ENCODE peak calls at places on chromosomes 11 and 22, in four cellular contexts. One of them, this sample, is unnamed.

GRCh38 chr22:36486619-36487384 is 5.4 kb upstream of the TXN2 start:
- DNase-seq in ACHN: peak; percentile 40
- DNase-seq in activated gamma-delta T cell treated with Interleukin-2 at 50 U/mL for 16 hours: peak; percentile 65
- DNase-seq in substantia nigra: no peak
- DNase-seq in this sample: no peak

GRCh38 chr22:26406118-26406517 is 22.9 kb upstream of the ASPHD2 start:
- DNase-seq in ACHN: no peak
- DNase-seq in activated gamma-delta T cell treated with Interleukin-2 at 50 U/mL for 16 hours: no peak
- DNase-seq in substantia nigra: no peak
- DNase-seq in this sample: peak; percentile 96

GRCh38 chr11:83221694-83222093 is 28.2 kb downstream of the ANKRD42 start:
- DNase-seq in ACHN: no peak
- DNase-seq in activated gamma-delta T cell treated with Interleukin-2 at 50 U/mL for 16 hours: no peak
- DNase-seq in substantia nigra: no peak
- DNase-seq in this sample: no peak

GRCh38 chr11:121687961-121688566 is 235.3 kb upstream of the SORL1-AS1 start:
- DNase-seq in ACHN: no peak
- DNase-seq in activated gamma-delta T cell treated with Interleukin-2 at 50 U/mL for 16 hours: no peak
- DNase-seq in substantia nigra: no peak
- DNase-seq in this sample: peak; percentile 78

GRCh38 chr11:27812341-27812740 is 112.1 kb upstream of the BDNF start:
- DNase-seq in ACHN: no peak
- DNase-seq in activated gamma-delta T cell treated with Interleukin-2 at 50 U/mL for 16 hours: no peak
- DNase-seq in substantia nigra: no peak
- DNase-seq in this sample: no peak

GRCh38 chr11:87097582-87097981 is 59.8 kb downstream of the TMEM135 start:
- DNase-seq in ACHN: peak; percentile 68
- DNase-seq in activated gamma-delta T cell treated with Interleukin-2 at 50 U/mL for 16 hours: peak; percentile 6
- DNase-seq in substantia nigra: no peak
- DNase-seq in this sample: no peak

GRCh38 chr22:43421914-43422615 is 10.3 kb downstream of the MPPED1 start:
- DNase-seq in ACHN: no peak
- DNase-seq in activated gamma-delta T cell treated with Interleukin-2 at 50 U/mL for 16 hours: no peak
- DNase-seq in substantia nigra: no peak
- DNase-seq in this sample: no peak

GRCh38 chr11:74269161-74269809 is 42.2 kb downstream of the P4HA3 start:
- DNase-seq in ACHN: no peak
- DNase-seq in activated gamma-delta T cell treated with Interleukin-2 at 50 U/mL for 16 hours: no peak
- DNase-seq in substantia nigra: no peak
- DNase-seq in this sample: no peak

GRCh38 chr22:33853200-33854097 is 66.8 kb downstream of the LARGE1 start:
- DNase-seq in ACHN: peak; percentile 75
- DNase-seq in activated gamma-delta T cell treated with Interleukin-2 at 50 U/mL for 16 hours: no peak
- DNase-seq in substantia nigra: no peak
- DNase-seq in this sample: peak; percentile 60

GRCh38 chr11:69947059-69947771 is 128.0 kb upstream of the FGF3 start:
- DNase-seq in ACHN: no peak
- DNase-seq in activated gamma-delta T cell treated with Interleukin-2 at 50 U/mL for 16 hours: no peak
- DNase-seq in substantia nigra: no peak
- DNase-seq in this sample: no peak

GRCh38 chr22:20431520-20432237 is 5.9 kb downstream of the SCARF2 start:
- DNase-seq in ACHN: no peak
- DNase-seq in activated gamma-delta T cell treated with Interleukin-2 at 50 U/mL for 16 hours: no peak
- DNase-seq in substantia nigra: no peak
- DNase-seq in this sample: no peak

GRCh38 chr22:28021116-28021997 is 102.3 kb upstream of the PITPNB start:
- DNase-seq in ACHN: no peak
- DNase-seq in activated gamma-delta T cell treated with Interleukin-2 at 50 U/mL for 16 hours: no peak
- DNase-seq in substantia nigra: no peak
- DNase-seq in this sample: no peak

GRCh38 chr11:28899706-28900105 is 791.5 kb downstream of the METTL15 start:
- DNase-seq in ACHN: no peak
- DNase-seq in activated gamma-delta T cell treated with Interleukin-2 at 50 U/mL for 16 hours: no peak
- DNase-seq in substantia nigra: no peak
- DNase-seq in this sample: no peak

GRCh38 chr11:108474664-108475485 is 7.5 kb upstream of the C11orf65 start:
- DNase-seq in ACHN: no peak
- DNase-seq in activated gamma-delta T cell treated with Interleukin-2 at 50 U/mL for 16 hours: no peak
- DNase-seq in substantia nigra: no peak
- DNase-seq in this sample: no peak

GRCh38 chr11:11349870-11350325 is 3.2 kb downstream of the CSNK2A3 start:
- DNase-seq in ACHN: peak; percentile 55
- DNase-seq in activated gamma-delta T cell treated with Interleukin-2 at 50 U/mL for 16 hours: no peak
- DNase-seq in substantia nigra: no peak
- DNase-seq in this sample: no peak

GRCh38 chr11:61477126-61477525 is 31.4 kb upstream of the LRRC10B start:
- DNase-seq in ACHN: no peak
- DNase-seq in activated gamma-delta T cell treated with Interleukin-2 at 50 U/mL for 16 hours: no peak
- DNase-seq in substantia nigra: no peak
- DNase-seq in this sample: no peak

GRCh38 chr11:69470301-69470700 is 11.2 kb upstream of the LINC01488 start:
- DNase-seq in ACHN: no peak
- DNase-seq in activated gamma-delta T cell treated with Interleukin-2 at 50 U/mL for 16 hours: no peak
- DNase-seq in substantia nigra: no peak
- DNase-seq in this sample: no peak

GRCh38 chr22:42433754-42434153 is 1.6 kb upstream of the NFAM1 start:
- DNase-seq in ACHN: no peak
- DNase-seq in activated gamma-delta T cell treated with Interleukin-2 at 50 U/mL for 16 hours: no peak
- DNase-seq in substantia nigra: no peak
- DNase-seq in this sample: peak; percentile 69

GRCh38 chr11:116807601-116808261 is 15.4 kb downstream of the APOA4 start:
- DNase-seq in ACHN: no peak
- DNase-seq in activated gamma-delta T cell treated with Interleukin-2 at 50 U/mL for 16 hours: no peak
- DNase-seq in substantia nigra: no peak
- DNase-seq in this sample: no peak

GRCh38 chr11:12377824-12378593 is 638 bp downstream of the PARVA start:
- DNase-seq in ACHN: peak; percentile 82
- DNase-seq in activated gamma-delta T cell treated with Interleukin-2 at 50 U/mL for 16 hours: no peak
- DNase-seq in substantia nigra: no peak
- DNase-seq in this sample: no peak

GRCh38 chr22:29167032-29167911 is 38.4 kb upstream of the EMID1 start:
- DNase-seq in ACHN: no peak
- DNase-seq in activated gamma-delta T cell treated with Interleukin-2 at 50 U/mL for 16 hours: peak; percentile 9
- DNase-seq in substantia nigra: no peak
- DNase-seq in this sample: no peak

GRCh38 chr22:29152045-29152380 is 53.7 kb upstream of the EMID1 start:
- DNase-seq in ACHN: no peak
- DNase-seq in activated gamma-delta T cell treated with Interleukin-2 at 50 U/mL for 16 hours: no peak
- DNase-seq in substantia nigra: no peak
- DNase-seq in this sample: no peak

GRCh38 chr22:39559456-39560105 is 11.0 kb upstream of the CACNA1I start:
- DNase-seq in ACHN: peak; percentile 22
- DNase-seq in activated gamma-delta T cell treated with Interleukin-2 at 50 U/mL for 16 hours: no peak
- DNase-seq in substantia nigra: no peak
- DNase-seq in this sample: no peak

GRCh38 chr22:49564666-49565515 is 262.8 kb downstream of the BRD1 start:
- DNase-seq in ACHN: no peak
- DNase-seq in activated gamma-delta T cell treated with Interleukin-2 at 50 U/mL for 16 hours: no peak
- DNase-seq in substantia nigra: no peak
- DNase-seq in this sample: no peak

GRCh38 chr11:1803246-1803645 is 31.5 kb upstream of the SYT8 start:
- DNase-seq in ACHN: no peak
- DNase-seq in activated gamma-delta T cell treated with Interleukin-2 at 50 U/mL for 16 hours: no peak
- DNase-seq in substantia nigra: no peak
- DNase-seq in this sample: no peak

GRCh38 chr11:16791494-16791961 is 53.1 kb downstream of the C11orf58 start:
- DNase-seq in ACHN: peak; percentile 90
- DNase-seq in activated gamma-delta T cell treated with Interleukin-2 at 50 U/mL for 16 hours: no peak
- DNase-seq in substantia nigra: no peak
- DNase-seq in this sample: no peak

GRCh38 chr22:19691721-19692341 is 22.5 kb upstream of the SEPTIN5 start:
- DNase-seq in ACHN: peak; percentile 60
- DNase-seq in activated gamma-delta T cell treated with Interleukin-2 at 50 U/mL for 16 hours: no peak
- DNase-seq in substantia nigra: no peak
- DNase-seq in this sample: no peak

GRCh38 chr11:563812-564578 is 3.2 kb downstream of the RASSF7 start:
- DNase-seq in ACHN: no peak
- DNase-seq in activated gamma-delta T cell treated with Interleukin-2 at 50 U/mL for 16 hours: no peak
- DNase-seq in substantia nigra: no peak
- DNase-seq in this sample: no peak

GRCh38 chr22:48488611-48489456 is 1338.8 kb downstream of the BRD1 start:
- DNase-seq in ACHN: no peak
- DNase-seq in activated gamma-delta T cell treated with Interleukin-2 at 50 U/mL for 16 hours: no peak
- DNase-seq in substantia nigra: no peak
- DNase-seq in this sample: no peak

GRCh38 chr11:57641426-57641825 is 8.3 kb downstream of the YPEL4 start:
- DNase-seq in ACHN: peak; percentile 57
- DNase-seq in activated gamma-delta T cell treated with Interleukin-2 at 50 U/mL for 16 hours: no peak
- DNase-seq in substantia nigra: no peak
- DNase-seq in this sample: no peak

GRCh38 chr22:37990302-37990701 is 5.9 kb upstream of the SOX10 start:
- DNase-seq in ACHN: no peak
- DNase-seq in activated gamma-delta T cell treated with Interleukin-2 at 50 U/mL for 16 hours: no peak
- DNase-seq in substantia nigra: no peak
- DNase-seq in this sample: no peak

GRCh38 chr11:110710520-110711381 is 1.5 kb downstream of the ARHGAP20 start:
- DNase-seq in ACHN: no peak
- DNase-seq in activated gamma-delta T cell treated with Interleukin-2 at 50 U/mL for 16 hours: no peak
- DNase-seq in substantia nigra: no peak
- DNase-seq in this sample: peak; percentile 35

GRCh38 chr11:120184371-120184945 is 26.4 kb upstream of the OAF start:
- DNase-seq in ACHN: no peak
- DNase-seq in activated gamma-delta T cell treated with Interleukin-2 at 50 U/mL for 16 hours: no peak
- DNase-seq in substantia nigra: no peak
- DNase-seq in this sample: no peak

GRCh38 chr11:134725939-134726639 is 314.0 kb upstream of the B3GAT1 start:
- DNase-seq in ACHN: no peak
- DNase-seq in activated gamma-delta T cell treated with Interleukin-2 at 50 U/mL for 16 hours: no peak
- DNase-seq in substantia nigra: no peak
- DNase-seq in this sample: no peak

GRCh38 chr11:116148056-116148455 is 624.7 kb downstream of the BUD13 start:
- DNase-seq in ACHN: no peak
- DNase-seq in activated gamma-delta T cell treated with Interleukin-2 at 50 U/mL for 16 hours: no peak
- DNase-seq in substantia nigra: no peak
- DNase-seq in this sample: peak; percentile 61

GRCh38 chr11:128501008-128501407 is 86.3 kb downstream of the ETS1 start:
- DNase-seq in ACHN: no peak
- DNase-seq in activated gamma-delta T cell treated with Interleukin-2 at 50 U/mL for 16 hours: no peak
- DNase-seq in substantia nigra: no peak
- DNase-seq in this sample: no peak

GRCh38 chr11:57368106-57368826 is 12.7 kb downstream of the PRG3 start:
- DNase-seq in ACHN: no peak
- DNase-seq in activated gamma-delta T cell treated with Interleukin-2 at 50 U/mL for 16 hours: no peak
- DNase-seq in substantia nigra: no peak
- DNase-seq in this sample: peak; percentile 27